ENCODE peak calls at places on chromosomes 6 and 20, in six cellular contexts. One of them, this sample, is unnamed.

GRCh38 chr20:4956200-4956810 is 45.0 kb downstream of the SLC23A2 start:
- DNase-seq in left ventricle myocardium inferior: no peak
- DNase-seq in stomach: no peak
- DNase-seq in mammary epithelial cell: peak; percentile 34
- DNase-seq in HCT116: peak; percentile 34
- DNase-seq in upper lobe of right lung: no peak
- DNase-seq in this sample: no peak

GRCh38 chr6:29729774-29730328 is 6.6 kb downstream of the HLA-F start:
- DNase-seq in left ventricle myocardium inferior: no peak
- DNase-seq in stomach: no peak
- DNase-seq in mammary epithelial cell: no peak
- DNase-seq in HCT116: no peak
- DNase-seq in upper lobe of right lung: no peak
- DNase-seq in this sample: no peak

GRCh38 chr6:139395891-139396299 is 21.4 kb upstream of the CITED2 start:
- DNase-seq in left ventricle myocardium inferior: no peak
- DNase-seq in stomach: no peak
- DNase-seq in mammary epithelial cell: no peak
- DNase-seq in HCT116: no peak
- DNase-seq in upper lobe of right lung: no peak
- DNase-seq in this sample: no peak

GRCh38 chr6:39370021-39370420 is 47.5 kb upstream of the KCNK16 start:
- DNase-seq in left ventricle myocardium inferior: no peak
- DNase-seq in stomach: no peak
- DNase-seq in mammary epithelial cell: no peak
- DNase-seq in HCT116: no peak
- DNase-seq in upper lobe of right lung: no peak
- DNase-seq in this sample: no peak

GRCh38 chr6:105199711-105200110 is 19.9 kb upstream of the POPDC3 start:
- DNase-seq in left ventricle myocardium inferior: peak; percentile 77
- DNase-seq in stomach: no peak
- DNase-seq in mammary epithelial cell: peak; percentile 41
- DNase-seq in HCT116: no peak
- DNase-seq in upper lobe of right lung: no peak
- DNase-seq in this sample: peak; percentile 71

GRCh38 chr6:130018830-130019795 is 732 bp downstream of the L3MBTL3 start:
- DNase-seq in left ventricle myocardium inferior: peak; percentile 26
- DNase-seq in stomach: peak; percentile 49
- DNase-seq in mammary epithelial cell: peak; percentile 42
- DNase-seq in HCT116: no peak
- DNase-seq in upper lobe of right lung: no peak
- DNase-seq in this sample: no peak

GRCh38 chr6:110063864-110064263 is 85.8 kb downstream of the GPR6 start:
- DNase-seq in left ventricle myocardium inferior: no peak
- DNase-seq in stomach: no peak
- DNase-seq in mammary epithelial cell: no peak
- DNase-seq in HCT116: no peak
- DNase-seq in upper lobe of right lung: no peak
- DNase-seq in this sample: no peak

GRCh38 chr6:56245903-56246351 is 1.5 kb downstream of the COL21A1 start:
- DNase-seq in left ventricle myocardium inferior: no peak
- DNase-seq in stomach: no peak
- DNase-seq in mammary epithelial cell: no peak
- DNase-seq in HCT116: no peak
- DNase-seq in upper lobe of right lung: no peak
- DNase-seq in this sample: no peak

GRCh38 chr6:112202639-112203341 is 51.6 kb downstream of the LAMA4 start:
- DNase-seq in left ventricle myocardium inferior: no peak
- DNase-seq in stomach: no peak
- DNase-seq in mammary epithelial cell: no peak
- DNase-seq in HCT116: no peak
- DNase-seq in upper lobe of right lung: no peak
- DNase-seq in this sample: no peak

GRCh38 chr6:157276134-157276532 is 47.2 kb downstream of the TMEM242 start:
- DNase-seq in left ventricle myocardium inferior: no peak
- DNase-seq in stomach: no peak
- DNase-seq in mammary epithelial cell: no peak
- DNase-seq in HCT116: no peak
- DNase-seq in upper lobe of right lung: no peak
- DNase-seq in this sample: no peak

GRCh38 chr20:20837574-20838021 is 125.2 kb upstream of the RALGAPA2 start:
- DNase-seq in left ventricle myocardium inferior: peak; percentile 36
- DNase-seq in stomach: peak; percentile 60
- DNase-seq in mammary epithelial cell: no peak
- DNase-seq in HCT116: peak; percentile 38
- DNase-seq in upper lobe of right lung: peak; percentile 74
- DNase-seq in this sample: peak; percentile 32

GRCh38 chr6:44016131-44016870 is 111.0 kb downstream of the MRPL14 start:
- DNase-seq in left ventricle myocardium inferior: no peak
- DNase-seq in stomach: no peak
- DNase-seq in mammary epithelial cell: no peak
- DNase-seq in HCT116: no peak
- DNase-seq in upper lobe of right lung: peak; percentile 27
- DNase-seq in this sample: no peak

GRCh38 chr6:20702366-20702765 is 168.1 kb downstream of the CDKAL1 start:
- DNase-seq in left ventricle myocardium inferior: no peak
- DNase-seq in stomach: no peak
- DNase-seq in mammary epithelial cell: no peak
- DNase-seq in HCT116: no peak
- DNase-seq in upper lobe of right lung: no peak
- DNase-seq in this sample: no peak

GRCh38 chr6:98833101-98834059 is 994 bp upstream of the POU3F2 start:
- DNase-seq in left ventricle myocardium inferior: no peak
- DNase-seq in stomach: no peak
- DNase-seq in mammary epithelial cell: no peak
- DNase-seq in HCT116: no peak
- DNase-seq in upper lobe of right lung: peak; percentile 73
- DNase-seq in this sample: no peak

GRCh38 chr6:138971601-138972000 is 16.5 kb downstream of the REPS1 start:
- DNase-seq in left ventricle myocardium inferior: no peak
- DNase-seq in stomach: no peak
- DNase-seq in mammary epithelial cell: no peak
- DNase-seq in HCT116: no peak
- DNase-seq in upper lobe of right lung: no peak
- DNase-seq in this sample: no peak

GRCh38 chr6:20907486-20908071 is 373.3 kb downstream of the CDKAL1 start:
- DNase-seq in left ventricle myocardium inferior: no peak
- DNase-seq in stomach: no peak
- DNase-seq in mammary epithelial cell: no peak
- DNase-seq in HCT116: no peak
- DNase-seq in upper lobe of right lung: no peak
- DNase-seq in this sample: no peak

GRCh38 chr6:163420315-163420667 is 5.8 kb downstream of the QKI start:
- DNase-seq in left ventricle myocardium inferior: no peak
- DNase-seq in stomach: no peak
- DNase-seq in mammary epithelial cell: no peak
- DNase-seq in HCT116: no peak
- DNase-seq in upper lobe of right lung: no peak
- DNase-seq in this sample: no peak

GRCh38 chr6:166955865-166956443 is 396 bp downstream of the RNASET2 start:
- DNase-seq in left ventricle myocardium inferior: no peak
- DNase-seq in stomach: peak; percentile 48
- DNase-seq in mammary epithelial cell: no peak
- DNase-seq in HCT116: no peak
- DNase-seq in upper lobe of right lung: no peak
- DNase-seq in this sample: no peak

GRCh38 chr6:155424201-155424600 is 31.4 kb downstream of the NOX3 start:
- DNase-seq in left ventricle myocardium inferior: no peak
- DNase-seq in stomach: no peak
- DNase-seq in mammary epithelial cell: no peak
- DNase-seq in HCT116: no peak
- DNase-seq in upper lobe of right lung: no peak
- DNase-seq in this sample: no peak

GRCh38 chr6:3844097-3844463 is 5.1 kb upstream of the FAM50B start:
- DNase-seq in left ventricle myocardium inferior: no peak
- DNase-seq in stomach: no peak
- DNase-seq in mammary epithelial cell: no peak
- DNase-seq in HCT116: no peak
- DNase-seq in upper lobe of right lung: no peak
- DNase-seq in this sample: no peak

GRCh38 chr20:32645134-32645533 is 28.6 kb downstream of the C20orf203 start:
- DNase-seq in left ventricle myocardium inferior: no peak
- DNase-seq in stomach: no peak
- DNase-seq in mammary epithelial cell: no peak
- DNase-seq in HCT116: no peak
- DNase-seq in upper lobe of right lung: no peak
- DNase-seq in this sample: no peak

GRCh38 chr20:36957875-36958667 is 6.6 kb upstream of the SAMHD1 start:
- DNase-seq in left ventricle myocardium inferior: no peak
- DNase-seq in stomach: no peak
- DNase-seq in mammary epithelial cell: no peak
- DNase-seq in HCT116: no peak
- DNase-seq in upper lobe of right lung: peak; percentile 16
- DNase-seq in this sample: no peak

GRCh38 chr20:45487231-45487635 is 17.7 kb downstream of the WFDC2 start:
- DNase-seq in left ventricle myocardium inferior: no peak
- DNase-seq in stomach: no peak
- DNase-seq in mammary epithelial cell: no peak
- DNase-seq in HCT116: no peak
- DNase-seq in upper lobe of right lung: peak; percentile 62
- DNase-seq in this sample: no peak

GRCh38 chr6:160520043-160520904 is 143.8 kb downstream of the LPA start:
- DNase-seq in left ventricle myocardium inferior: peak; percentile 75
- DNase-seq in stomach: peak; percentile 81
- DNase-seq in mammary epithelial cell: peak; percentile 1
- DNase-seq in HCT116: no peak
- DNase-seq in upper lobe of right lung: peak; percentile 89
- DNase-seq in this sample: peak; percentile 87

GRCh38 chr20:34871966-34872603 is 571 bp downstream of the GGT7 start:
- DNase-seq in left ventricle myocardium inferior: no peak
- DNase-seq in stomach: no peak
- DNase-seq in mammary epithelial cell: no peak
- DNase-seq in HCT116: no peak
- DNase-seq in upper lobe of right lung: no peak
- DNase-seq in this sample: no peak
- H3K4me3 ChIP-seq in left ventricle myocardium inferior: peak overlapping the region; percentile 89
- H3K4me3 ChIP-seq in stomach: peak overlapping the region; percentile 82
- H3K4me3 ChIP-seq in mammary epithelial cell: peak overlapping the region; percentile 51
- H3K4me3 ChIP-seq in HCT116: peak overlapping the region; percentile 26
- H3K4me3 ChIP-seq in upper lobe of right lung: peak overlapping the region; percentile 77
- H3K4me3 ChIP-seq in this sample: peak overlapping the region; percentile 72

DNA sequence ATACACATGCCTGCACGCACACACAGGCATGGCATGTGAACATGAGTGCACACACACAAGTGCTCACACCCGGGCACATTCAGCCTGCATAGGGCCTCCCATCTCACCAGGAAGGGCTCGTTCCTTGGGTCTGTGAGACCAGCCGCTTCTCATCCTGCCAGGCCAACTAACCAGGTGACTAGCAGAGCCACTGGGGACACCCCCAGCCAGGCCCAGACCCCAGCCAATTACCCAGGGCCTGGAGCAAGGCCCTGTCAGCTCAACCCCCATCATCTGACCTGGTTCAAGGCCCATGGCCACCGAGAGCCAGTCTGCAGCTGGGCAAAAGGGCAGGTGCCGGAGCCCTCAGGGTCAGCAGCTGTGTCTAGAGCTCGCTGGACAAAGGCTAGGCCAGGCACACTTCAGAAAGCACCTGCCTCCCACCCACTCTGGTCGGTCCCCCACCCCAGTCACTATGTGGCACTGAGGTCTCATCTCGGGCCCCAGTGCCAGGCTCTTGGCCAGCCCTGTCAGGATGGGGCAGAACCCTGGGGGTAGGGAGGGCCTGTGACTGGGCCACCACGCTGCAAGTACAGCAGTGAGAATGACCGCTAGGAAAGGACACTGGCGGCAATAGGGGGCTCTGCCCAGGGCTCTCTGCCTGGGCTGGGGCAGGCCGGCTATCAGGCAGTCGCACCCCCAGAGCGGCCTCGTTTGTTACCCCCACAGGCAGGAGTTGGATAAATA is 26.8 kb upstream of the MRGBP start:
- DNase-seq in left ventricle myocardium inferior: peak; percentile 5
- DNase-seq in stomach: no peak
- DNase-seq in mammary epithelial cell: no peak
- DNase-seq in HCT116: no peak
- DNase-seq in upper lobe of right lung: no peak
- DNase-seq in this sample: peak; percentile 34
- H3K4me1 ChIP-seq in left ventricle myocardium inferior: peaks cover 9% of the 10 kb centered on the region
- H3K4me1 ChIP-seq in stomach: peaks cover 8% of the 10 kb centered on the region
- H3K4me1 ChIP-seq in mammary epithelial cell: peaks cover 31% of the 10 kb centered on the region
- H3K4me1 ChIP-seq in HCT116: peaks cover 34% of the 10 kb centered on the region
- H3K4me1 ChIP-seq in upper lobe of right lung: peaks cover 8% of the 10 kb centered on the region
- H3K4me1 ChIP-seq in this sample: peaks cover 6% of the 10 kb centered on the region

DNA sequence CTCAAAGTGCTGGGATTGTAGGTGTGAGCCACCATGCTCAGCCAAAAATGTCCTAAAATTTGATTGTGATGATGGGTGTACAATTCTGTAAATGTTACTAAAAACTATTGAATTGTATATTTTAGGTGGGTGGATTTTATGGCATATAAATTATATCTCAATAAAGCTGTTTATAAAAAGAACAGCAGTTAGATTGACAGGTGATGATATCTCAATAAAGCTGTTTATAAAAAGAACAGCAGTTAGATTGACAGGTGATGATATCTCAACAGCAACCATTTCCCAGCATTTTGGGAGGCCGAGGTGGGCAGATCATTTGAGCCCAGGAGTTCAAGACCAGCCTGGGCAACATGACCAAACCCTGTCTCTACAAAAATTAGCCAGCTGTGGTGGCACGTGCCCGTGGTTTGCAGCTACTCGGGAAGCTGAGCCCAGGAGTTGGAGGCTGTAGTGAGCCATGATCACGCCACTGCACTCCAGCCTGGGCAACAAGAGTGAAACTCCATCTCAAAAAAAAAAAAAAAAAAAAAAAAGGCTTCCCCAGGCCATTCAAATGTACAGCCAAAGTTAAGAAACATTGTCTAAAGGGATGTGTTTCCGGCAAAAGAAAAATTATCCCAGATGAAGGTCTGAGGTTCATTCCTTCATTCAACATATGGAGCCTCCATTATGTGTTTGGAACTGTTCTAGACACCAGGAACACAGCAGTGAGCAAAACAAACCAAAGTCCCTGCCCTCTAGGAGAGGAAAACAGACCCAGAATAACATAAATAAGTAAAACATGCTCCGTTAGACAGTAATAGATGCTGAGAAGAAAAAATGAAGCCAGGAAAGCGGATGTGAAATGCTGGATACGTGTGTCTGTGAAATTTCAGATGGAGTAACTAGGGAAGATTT is 1.7 kb upstream of the RBCK1 start:
- DNase-seq in left ventricle myocardium inferior: no peak
- DNase-seq in stomach: no peak
- DNase-seq in mammary epithelial cell: no peak
- DNase-seq in HCT116: no peak
- DNase-seq in upper lobe of right lung: no peak
- DNase-seq in this sample: no peak
- H3K4me3 ChIP-seq in left ventricle myocardium inferior: no peak overlapping the region
- H3K4me3 ChIP-seq in stomach: no peak overlapping the region
- H3K4me3 ChIP-seq in mammary epithelial cell: no peak overlapping the region
- H3K4me3 ChIP-seq in HCT116: peak overlapping the region; percentile 55
- H3K4me3 ChIP-seq in upper lobe of right lung: no peak overlapping the region
- H3K4me3 ChIP-seq in this sample: no peak overlapping the region

DNA sequence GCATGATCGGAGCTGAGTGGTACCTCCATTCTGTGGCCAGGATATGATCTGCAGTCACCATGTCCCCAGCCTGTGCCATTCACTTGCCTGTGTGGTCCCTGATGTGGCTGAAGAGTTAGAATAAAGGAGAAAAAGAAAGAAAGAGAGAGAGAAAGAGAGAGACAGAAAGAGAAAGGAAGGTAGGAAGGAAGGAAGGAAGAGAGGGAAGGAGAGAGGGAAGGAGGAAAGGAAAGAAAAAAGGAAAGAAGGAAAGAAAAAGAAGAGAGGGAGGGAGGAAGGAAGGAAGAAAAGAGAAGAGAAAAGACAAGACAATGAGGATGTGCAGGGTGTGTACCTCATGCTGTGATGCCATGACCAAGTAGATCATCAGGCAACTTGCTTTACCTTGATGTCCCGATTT is 22.1 kb downstream of the ARMC2 start:
- DNase-seq in left ventricle myocardium inferior: no peak
- DNase-seq in stomach: no peak
- DNase-seq in mammary epithelial cell: no peak
- DNase-seq in HCT116: no peak
- DNase-seq in upper lobe of right lung: no peak
- DNase-seq in this sample: no peak
- H3K4me1 ChIP-seq in left ventricle myocardium inferior: peaks cover 47% of the 10 kb centered on the region
- H3K4me1 ChIP-seq in stomach: no peaks in the 10 kb centered on the region
- H3K4me1 ChIP-seq in mammary epithelial cell: no peaks in the 10 kb centered on the region
- H3K4me1 ChIP-seq in HCT116: no peaks in the 10 kb centered on the region
- H3K4me1 ChIP-seq in upper lobe of right lung: peaks cover 36% of the 10 kb centered on the region
- H3K4me1 ChIP-seq in this sample: peaks cover 29% of the 10 kb centered on the region

This sample was measured in heart left ventricle.